ENCODE peak calls at places on chromosomes 4 and X, in four cellular contexts. One of them, this sample, is unnamed.

GRCh38 chr4:15400911-15401671 is 26.7 kb upstream of the C1QTNF7 start:
- DNase-seq in KG1: peak
- DNase-seq in activated gamma-delta T cell: no peak
- DNase-seq in left colon: no peak
- DNase-seq in this sample: peak

GRCh38 chrX:48910926-48911406 is 480 bp downstream of the SLC35A2 start:
- DNase-seq in activated gamma-delta T cell: no peak
- DNase-seq in left colon: no peak
- DNase-seq in KG1: no peak
- DNase-seq in this sample: peak

GRCh38 chr4:109912706-109913621 is at the start of gene EGF:
- DNase-seq in left colon: no peak
- DNase-seq in activated gamma-delta T cell: no peak
- DNase-seq in KG1: no peak
- DNase-seq in this sample: no peak

GRCh38 chr4:1169691-1170096 is 2.7 kb downstream of the SPON2 start:
- DNase-seq in activated gamma-delta T cell: no peak
- DNase-seq in left colon: no peak
- DNase-seq in KG1: no peak
- DNase-seq in this sample: no peak

GRCh38 chr4:128810871-128811570 is 1.5 kb downstream of the JADE1 start:
- DNase-seq in KG1: peak
- DNase-seq in activated gamma-delta T cell: peak
- DNase-seq in left colon: peak
- DNase-seq in this sample: peak

GRCh38 chr4:184745747-184746531 is 12.0 kb upstream of the CENPU start:
- DNase-seq in left colon: peak
- DNase-seq in activated gamma-delta T cell: no peak
- DNase-seq in KG1: peak
- DNase-seq in this sample: peak

GRCh38 chr4:147371661-147372060 is 109.2 kb upstream of the EDNRA start:
- DNase-seq in KG1: no peak
- DNase-seq in left colon: no peak
- DNase-seq in activated gamma-delta T cell: no peak
- DNase-seq in this sample: no peak

GRCh38 chrX:44042124-44042523 is 68.9 kb upstream of the NDP start:
- DNase-seq in activated gamma-delta T cell: no peak
- DNase-seq in left colon: no peak
- DNase-seq in KG1: no peak
- DNase-seq in this sample: no peak

GRCh38 chr4:59608466-59608865 is 1591.7 kb upstream of the ADGRL3 start:
- DNase-seq in activated gamma-delta T cell: no peak
- DNase-seq in KG1: no peak
- DNase-seq in left colon: no peak
- DNase-seq in this sample: no peak

GRCh38 chrX:46627700-46628405 is 54.3 kb downstream of the CHST7 start:
- DNase-seq in activated gamma-delta T cell: no peak
- DNase-seq in left colon: no peak
- DNase-seq in KG1: no peak
- DNase-seq in this sample: no peak

GRCh38 chr4:13577660-13578059 is 33.4 kb upstream of the NKX3-2 start:
- DNase-seq in activated gamma-delta T cell: no peak
- DNase-seq in KG1: no peak
- DNase-seq in left colon: no peak
- DNase-seq in this sample: no peak

This sample was measured in HL-60.